ENCODE peak calls at places on chromosomes 4 and X, in five cellular contexts. Y is fibroblast of pulmonary artery; L is MCF 10A; X is ascending aorta; J is activated naive CD4-positive, alpha-beta T cell treated with anti-CD3 and anti-CD28 coated beads for 36 hours. U is an unnamed sample.

GRCh38 chrX:23786268-23786815 is 3.4 kb downstream of the SAT1 start:
- DNase-seq in Y (peak), L (no peak), X (no peak), J (peak), U (no peak)

GRCh38 chr4:87093443-87094123 is 126.8 kb downstream of the KLHL8 start:
- DNase-seq in Y (peak), L (peak), X (no peak), J (peak), U (peak)

GRCh38 chr4:182367153-182367552 is 124.0 kb downstream of the TENM3 start:
- DNase-seq in Y (no peak), L (no peak), X (no peak), J (no peak), U (no peak)

GRCh38 chr4:153222162-153222789 is 18.0 kb downstream of the TRIM2 start:
- DNase-seq in Y (peak), L (peak), X (peak), J (peak), U (peak)

GRCh38 chrX:1713296-1713695 is 98.4 kb downstream of the ASMT start:
- DNase-seq in Y (no peak), L (no peak), X (no peak), J (no peak), U (no peak)

GRCh38 chr4:179415016-179415841 is 1973.0 kb upstream of the AGA start:
- DNase-seq in Y (no peak), L (peak), X (no peak), J (no peak), U (no peak)

GRCh38 chrX:56314334-56314733 is 82.2 kb downstream of the KLF8 start:
- DNase-seq in Y (no peak), L (no peak), X (no peak), J (peak), U (no peak)

GRCh38 chr4:144411119-144411518 is 234.8 kb upstream of the HHIP start:
- DNase-seq in Y (no peak), L (no peak), X (no peak), J (no peak), U (no peak)

GRCh38 chr4:24923550-24923949 is 10.7 kb upstream of the CCDC149 start:
- DNase-seq in Y (no peak), L (no peak), X (no peak), J (no peak), U (no peak)

GRCh38 chr4:172480471-172480870 is 667.3 kb downstream of the GALNTL6 start:
- DNase-seq in Y (no peak), L (no peak), X (no peak), J (no peak), U (no peak)

GRCh38 chrX:47169273-47169672 is 24.3 kb downstream of the RBM10 start:
- DNase-seq in Y (no peak), L (no peak), X (no peak), J (no peak), U (no peak)

GRCh38 chrX:47562615-47563243 is 1.7 kb downstream of the ARAF start:
- DNase-seq in Y (peak), L (no peak), X (no peak), J (peak), U (peak)

GRCh38 chrX:86910027-86910426 is 607.6 kb upstream of the KLHL4 start:
- DNase-seq in Y (no peak), L (no peak), X (peak), J (no peak), U (no peak)

GRCh38 chrX:111254896-111255693 is 15.2 kb downstream of the CAPN6 start:
- DNase-seq in Y (no peak), L (peak), X (no peak), J (no peak), U (no peak)

GRCh38 chr4:75733369-75733768 is 9.0 kb downstream of the USO1 start:
- DNase-seq in Y (no peak), L (no peak), X (no peak), J (no peak), U (no peak)

GRCh38 chrX:110251961-110252360 is 65.9 kb downstream of the AMMECR1 start:
- DNase-seq in Y (no peak), L (no peak), X (no peak), J (no peak), U (no peak)

GRCh38 chr4:156962551-156962974 is 9.0 kb downstream of the PDGFC start:
- DNase-seq in Y (peak), L (no peak), X (peak), J (no peak), U (no peak)

GRCh38 chr4:72895408-72895807 is 174.1 kb downstream of the COX18 start:
- DNase-seq in Y (no peak), L (peak), X (no peak), J (no peak), U (no peak)

GRCh38 chr4:53702334-53703266 is 111.3 kb upstream of the LNX1 start:
- DNase-seq in Y (peak), L (peak), X (peak), J (no peak), U (peak)